ENCODE peak calls at places on chromosomes 6 and 20, in five cellular contexts. Z is GM12878, J is K562, B is HepG2, Y is SK-N-SH. K is an unnamed sample.

GRCh38 chr20:58976095-58976730 is 4.8 kb upstream of the NELFCD start:
- DNase-seq in Z (no peak), B (no peak), Y (no peak), J (no peak), K (peak; percentile 6)

GRCh38 chr20:36154696-36155628 is at the start of gene EPB41L1:
- DNase-seq in B (no peak), J (no peak), Y (peak; percentile 73), Z (no peak), K (no peak)

GRCh38 chr6:119628691-119629621 is 279.4 kb upstream of the MAN1A1 start:
- DNase-seq in Y (no peak), J (no peak), Z (no peak), B (no peak), K (no peak)

GRCh38 chr20:40262219-40262618 is 426.8 kb downstream of the MAFB start:
- DNase-seq in Y (peak; percentile 27), Z (no peak), J (no peak), B (no peak), K (no peak)

GRCh38 chr6:47520282-47520681 is 42.7 kb downstream of the CD2AP start:
- DNase-seq in Y (no peak), B (peak; percentile 15), J (peak; percentile 14), Z (no peak), K (no peak)

GRCh38 chr20:51318058-51318960 is 224.2 kb downstream of the NFATC2 start:
- DNase-seq in Y (peak; percentile 78), Z (no peak), B (peak; percentile 47), J (peak; percentile 79), K (no peak)

GRCh38 chr6:133132583-133132982 is 108.6 kb upstream of the EYA4 start:
- DNase-seq in B (no peak), Z (no peak), Y (peak; percentile 11), J (no peak), K (no peak)

GRCh38 chr6:138089325-138089724 is 17.9 kb downstream of the PERP start:
- DNase-seq in Z (no peak), Y (no peak), B (no peak), J (no peak), K (no peak)

GRCh38 chr20:1269850-1270249 is 3.8 kb downstream of the SNPH start:
- DNase-seq in J (no peak), Y (no peak), B (no peak), Z (no peak), K (no peak)

GRCh38 chr6:143299253-143300166 is 151.0 kb downstream of the ADAT2 start:
- DNase-seq in B (no peak), J (no peak), Z (no peak), Y (no peak), K (no peak)

GRCh38 chr20:40992349-40993113 is 36.1 kb upstream of the TOP1 start:
- DNase-seq in B (no peak), Z (no peak), Y (no peak), J (no peak), K (no peak)

GRCh38 chr20:42391807-42392206 is 773.6 kb upstream of the CHD6 start:
- DNase-seq in Y (no peak), B (no peak), Z (no peak), J (no peak), K (no peak)

GRCh38 chr6:28880894-28881780 is 42.6 kb downstream of the TRIM27 start:
- DNase-seq in B (peak; percentile 82), Y (peak; percentile 66), J (peak; percentile 72), Z (no peak), K (peak; percentile 75)

GRCh38 chr20:15297059-15297875 is 959.9 kb upstream of the FLRT3 start:
- DNase-seq in Y (no peak), Z (no peak), B (no peak), J (no peak), K (no peak)

GRCh38 chr20:32271620-32272019 is 5.8 kb upstream of the KIF3B start:
- DNase-seq in B (no peak), Y (no peak), Z (no peak), J (no peak), K (no peak)

GRCh38 chr6:5713519-5713918 is 293.2 kb downstream of the NRN1 start:
- DNase-seq in Y (no peak), B (peak; percentile 95), Z (no peak), J (no peak), K (no peak)

GRCh38 chr6:7419065-7419464 is 29.5 kb downstream of the RIOK1 start:
- DNase-seq in Z (no peak), B (peak; percentile 69), Y (no peak), J (no peak), K (peak; percentile 57)

GRCh38 chr6:144007779-144008500 is at the start of gene PLAGL1:
- DNase-seq in B (peak; percentile 4), Y (peak; percentile 68), Z (no peak), J (peak; percentile 56), K (peak; percentile 55)

GRCh38 chr6:38432479-38432878 is 207.2 kb downstream of the BTBD9 start:
- DNase-seq in Y (no peak), J (no peak), Z (no peak), B (no peak), K (peak; percentile 19)

GRCh38 chr6:94099072-94099471 is 679.7 kb upstream of the EPHA7 start:
- DNase-seq in B (no peak), Z (no peak), J (no peak), Y (no peak), K (no peak)

GRCh38 chr6:90860822-90861601 is 274.1 kb upstream of the MAP3K7 start:
- DNase-seq in Z (no peak), Y (no peak), B (peak; percentile 1), J (no peak), K (peak; percentile 15)

GRCh38 chr6:45608252-45608911 is 230.6 kb upstream of the SUPT3H start:
- DNase-seq in B (no peak), J (no peak), Z (no peak), Y (no peak), K (peak; percentile 15)

GRCh38 chr6:152775441-152775840 is 24.8 kb downstream of the VIP start:
- DNase-seq in Y (no peak), J (no peak), Z (no peak), B (no peak), K (no peak)

GRCh38 chr20:50245561-50246366 is 55.1 kb downstream of the CEBPB start:
- DNase-seq in Z (no peak), J (no peak), Y (no peak), B (no peak), K (peak; percentile 85)

GRCh38 chr6:45557454-45557853 is 179.7 kb upstream of the SUPT3H start:
- DNase-seq in B (no peak), Z (no peak), J (no peak), Y (no peak), K (no peak)

GRCh38 chr6:145836170-145836569 is 21.6 kb upstream of the FBXO30 start:
- DNase-seq in Z (no peak), J (no peak), Y (no peak), B (no peak), K (peak; percentile 51)

GRCh38 chr6:31834367-31834703 is 6.8 kb downstream of the HSPA1B start:
- DNase-seq in Y (peak; percentile 95), J (peak; percentile 91), Z (peak; percentile 50), B (peak; percentile 92), K (peak; percentile 84)

GRCh38 chr6:126016591-126016990 is 30.3 kb downstream of the TRMT11 start:
- DNase-seq in B (no peak), J (no peak), Z (no peak), Y (no peak), K (no peak)

GRCh38 chr6:144158133-144158532 is 7.8 kb downstream of the STX11 start:
- DNase-seq in Z (no peak), Y (no peak), J (no peak), B (no peak), K (peak; percentile 88)

GRCh38 chr6:55212147-55212546 is 37.8 kb downstream of the HCRTR2 start:
- DNase-seq in B (no peak), Z (no peak), Y (no peak), J (no peak), K (peak; percentile 1)

GRCh38 chr20:38127011-38127621 is 38.0 kb downstream of the TGM2 start:
- DNase-seq in Z (no peak), B (no peak), Y (no peak), J (peak; percentile 45), K (peak; percentile 83)
- TF ChIP-seq MXI1 in Z (no peak), B (no peak), Y (no peak), J (no peak), K (no peak)

DNA sequence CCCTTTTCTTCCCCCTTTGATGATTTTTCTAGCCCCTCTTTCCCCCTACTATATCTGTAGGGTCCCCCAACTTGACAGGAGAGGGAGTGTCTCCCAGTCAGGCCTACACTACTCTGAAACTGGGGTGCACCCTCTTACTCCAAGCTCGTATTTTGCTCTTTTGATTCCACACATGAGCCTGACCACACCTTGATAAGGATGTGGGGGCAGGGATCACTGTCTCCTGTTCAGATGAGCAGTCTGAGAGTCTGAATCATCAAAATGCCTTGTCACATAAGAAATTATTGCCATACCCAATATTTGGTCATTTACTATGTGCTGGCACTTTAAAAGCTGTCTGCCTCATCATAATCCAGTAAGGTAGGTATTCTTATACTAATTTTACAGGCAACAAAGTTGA is 15.9 kb downstream of the PNPLA1 start:
- DNase-seq in J (no peak), Y (no peak), Z (no peak), B (no peak), K (no peak)
- H2AFZ ChIP-seq in J (no peak overlapping the region), Y (no peak overlapping the region), Z (no peak overlapping the region), B (no peak overlapping the region), K (no peak overlapping the region)

GRCh38 chr20:62047666-62048345 is 17.9 kb downstream of the TAF4 start:
- DNase-seq in Y (no peak), B (no peak), Z (no peak), J (no peak), K (no peak)

GRCh38 chr20:62046431-62046830 is 19.2 kb downstream of the TAF4 start:
- DNase-seq in J (no peak), Z (no peak), Y (no peak), B (no peak), K (no peak)

GRCh38 chr20:62049342-62050165 is 16.1 kb downstream of the TAF4 start:
- DNase-seq in Z (no peak), Y (no peak), B (no peak), J (no peak), K (no peak)

GRCh38 chr20:62048821-62049291 is 16.8 kb downstream of the TAF4 start:
- DNase-seq in Y (no peak), Z (no peak), B (no peak), J (no peak), K (no peak)

DNA sequence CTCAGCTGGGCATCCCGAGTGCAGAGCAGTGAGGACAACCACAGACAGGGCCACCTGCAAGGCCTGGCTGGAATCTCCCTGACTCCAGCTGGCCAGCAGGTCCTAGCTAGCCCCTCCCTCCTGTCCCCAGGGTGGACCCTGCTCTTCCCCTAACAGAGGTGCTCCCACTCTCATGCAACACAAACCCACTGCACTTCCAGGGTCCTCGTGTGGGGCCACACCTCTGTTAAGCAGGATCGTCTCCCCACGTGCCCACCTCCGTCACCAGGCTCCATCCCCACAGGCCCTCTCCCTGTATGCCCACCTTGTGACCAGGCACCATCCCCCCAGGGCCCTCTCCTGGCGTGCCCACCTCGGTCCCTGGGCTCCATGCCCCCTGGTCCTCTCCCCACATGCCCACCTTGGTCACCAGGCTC is 17.3 kb downstream of the TAF4 start:
- DNase-seq in Z (no peak), J (no peak), Y (no peak), B (no peak), K (no peak)
- TF ChIP-seq SMC3 in Z (no peak), J (no peak), Y (no peak), B (no peak), K (no peak)

DNA sequence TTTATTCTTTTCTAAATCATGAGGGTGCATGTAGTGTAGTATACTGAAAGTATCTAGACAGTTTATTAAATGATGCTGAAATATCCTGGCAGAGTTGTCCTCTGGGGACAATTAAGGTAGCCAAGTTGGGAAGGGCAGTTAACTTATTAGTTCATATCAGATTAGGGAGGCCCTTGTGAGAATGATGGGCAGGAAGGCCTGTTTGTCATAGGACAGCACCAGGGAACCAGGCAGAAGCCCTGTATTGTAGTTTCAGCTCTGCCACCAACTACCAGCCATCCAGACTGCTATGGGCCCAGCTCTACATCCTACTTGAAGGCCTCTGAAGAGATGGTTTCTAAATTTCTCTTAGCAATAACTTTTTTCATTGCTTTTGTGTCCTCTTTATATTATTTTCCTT is 4.0 kb downstream of the MYLIP start:
- DNase-seq in B (no peak), J (no peak), Z (no peak), Y (peak; percentile 36), K (no peak)
- TF ChIP-seq MXI1 in B (no peak), J (no peak), Z (no peak), Y (peak; percentile 42), K (no peak)